ENCODE peak calls at places on chromosome 1, in eight cellular contexts. Q is GM06990, H is GM12865, D is fibroblast of lung, E is AG04450, B is astrocyte of the spinal cord, O is GM12864, I is Panc1. T is an unnamed sample.
A peak's percentile ranks its signal among the peaks of the same experiment; 100 is the strongest.

GRCh38 chr1:72366473-72366872 is 84.1 kb upstream of the NEGR1 start:
- DNase-seq in O (no peak), D (peak; percentile 64), H (peak; percentile 6), I (no peak), B (peak; percentile 61), E (no peak), Q (no peak), T (peak; percentile 77)

GRCh38 chr1:39849203-39849602 is 34.1 kb downstream of the TRIT1 start:
- DNase-seq in I (no peak), D (no peak), B (no peak), E (no peak), H (no peak), Q (no peak), O (no peak), T (no peak)

GRCh38 chr1:11434506-11434905 is 44.4 kb upstream of the DISP3 start:
- DNase-seq in D (no peak), B (no peak), Q (no peak), H (no peak), O (no peak), E (no peak), I (no peak), T (no peak)

GRCh38 chr1:18926315-18927081 is 24.1 kb upstream of the ALDH4A1 start:
- DNase-seq in I (peak; percentile 88), B (peak; percentile 93), E (peak; percentile 71), O (peak; percentile 83), D (peak; percentile 96), H (peak; percentile 94), Q (peak; percentile 80), T (peak; percentile 98)

GRCh38 chr1:109250454-109251276 is 1.3 kb downstream of the CELSR2 start:
- DNase-seq in I (no peak), Q (no peak), O (no peak), B (no peak), H (no peak), E (no peak), D (no peak), T (no peak)

GRCh38 chr1:89998306-89998705 is 3.4 kb downstream of the ZNF326 start:
- DNase-seq in O (no peak), B (no peak), I (no peak), D (peak; percentile 45), E (no peak), Q (no peak), H (no peak), T (peak; percentile 62)

GRCh38 chr1:18234790-18235242 is 127.2 kb downstream of the IGSF21 start:
- DNase-seq in I (no peak), Q (no peak), O (no peak), H (peak; percentile 51), E (no peak), D (no peak), B (no peak), T (no peak)

GRCh38 chr1:42931108-42931539 is 27.5 kb downstream of the SLC2A1 start:
- DNase-seq in I (no peak), E (no peak), B (no peak), O (no peak), Q (peak; percentile 72), D (peak; percentile 41), H (peak; percentile 88), T (no peak)

GRCh38 chr1:59292557-59292956 is 4.3 kb upstream of the FGGY start:
- DNase-seq in B (no peak), Q (peak; percentile 28), D (no peak), I (no peak), H (peak; percentile 59), O (peak; percentile 35), E (no peak), T (peak; percentile 76)

GRCh38 chr1:86169625-86170024 is 13.1 kb upstream of the COL24A1 start:
- DNase-seq in Q (no peak), I (no peak), H (no peak), E (no peak), B (peak; percentile 18), O (no peak), D (no peak), T (peak; percentile 40)

GRCh38 chr1:153260980-153261792 is 1.7 kb downstream of the LORICRIN start:
- DNase-seq in E (no peak), Q (no peak), B (peak; percentile 9), I (no peak), H (peak; percentile 12), O (no peak), D (peak; percentile 38), T (peak; percentile 4)

GRCh38 chr1:233242827-233243483 is 52.6 kb downstream of the PCNX2 start:
- DNase-seq in H (no peak), Q (no peak), I (no peak), B (no peak), E (no peak), O (no peak), D (no peak), T (no peak)
- TF ChIP-seq CTCF in H (no peak), Q (no peak), I (no peak), B (no peak), E (no peak), O (no peak), D (no peak), T (no peak)

DNA sequence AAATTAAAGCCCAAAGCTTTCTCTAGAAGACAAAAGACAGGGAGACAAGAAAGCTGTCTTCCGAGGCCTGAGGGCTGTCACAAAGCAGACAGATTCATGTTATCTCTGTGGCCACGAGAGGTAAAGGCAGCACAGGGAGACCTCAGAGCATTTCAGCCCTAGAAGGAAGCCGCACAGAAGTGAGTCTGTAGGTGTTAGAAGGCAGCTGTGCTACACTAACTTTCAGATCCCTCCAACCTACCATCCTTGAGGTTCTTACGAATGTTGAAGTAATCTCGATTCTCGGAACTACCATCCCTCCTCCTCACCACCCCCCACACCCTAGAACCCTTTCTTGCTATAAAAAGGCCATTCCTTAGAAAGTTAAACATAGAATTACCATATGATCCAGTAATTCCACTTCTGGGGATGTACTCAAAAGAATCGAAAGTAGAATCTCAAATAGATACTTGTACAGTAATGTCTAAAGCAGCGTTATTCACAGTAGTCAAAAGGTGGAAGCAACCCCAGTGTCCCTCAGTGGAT is 21.5 kb upstream of the LYST start:
- DNase-seq in I (no peak), H (peak; percentile 92), Q (peak; percentile 69), O (peak; percentile 82), E (no peak), B (no peak), D (no peak), T (no peak)
- H3K4me3 ChIP-seq in I (no peak overlapping the region), H (peak overlapping the region; percentile 32), Q (peak overlapping the region; percentile 32), O (no peak overlapping the region), E (no peak overlapping the region), B (no peak overlapping the region), D (no peak overlapping the region), T (no peak overlapping the region)

GRCh38 chr1:9181176-9181906 is 52.4 kb upstream of the GPR157 start:
- DNase-seq in H (peak; percentile 83), B (peak; percentile 66), Q (peak; percentile 78), I (no peak), D (peak; percentile 54), O (no peak), E (no peak), T (peak; percentile 86)

GRCh38 chr1:9182784-9183257 is 51.8 kb upstream of the H6PD start:
- DNase-seq in Q (peak; percentile 55), O (no peak), H (peak; percentile 54), E (no peak), I (no peak), B (no peak), D (no peak), T (peak; percentile 57)

GRCh38 chr1:9183441-9183840 is 51.1 kb upstream of the H6PD start:
- DNase-seq in H (no peak), E (no peak), B (no peak), D (no peak), I (no peak), O (no peak), Q (no peak), T (peak; percentile 38)

GRCh38 chr1:9183898-9184297 is 50.7 kb upstream of the H6PD start:
- DNase-seq in I (no peak), B (no peak), O (no peak), D (no peak), E (no peak), Q (no peak), H (no peak), T (peak; percentile 35)

GRCh38 chr1:9181990-9182783 is 52.4 kb upstream of the H6PD start:
- DNase-seq in I (no peak), E (no peak), B (peak; percentile 42), D (no peak), H (peak; percentile 81), O (no peak), Q (peak; percentile 73), T (peak; percentile 84)
- TF ChIP-seq CTCF in I (no peak), E (peak; percentile 18), B (no peak), D (no peak), H (peak; percentile 41), O (peak; percentile 32), Q (no peak), T (peak; percentile 6)

GRCh38 chr1:218266356-218266755 is 18.7 kb upstream of the RRP15 start:
- DNase-seq in O (no peak), I (no peak), E (no peak), Q (no peak), D (peak; percentile 7), H (no peak), B (no peak), T (peak; percentile 6)
- H3K4me3 ChIP-seq in O (no peak overlapping the region), I (no peak overlapping the region), E (no peak overlapping the region), Q (no peak overlapping the region), D (no peak overlapping the region), H (no peak overlapping the region), B (no peak overlapping the region), T (no peak overlapping the region)

GRCh38 chr1:239587066-239587465 is 200.7 kb downstream of the CHRM3 start:
- DNase-seq in D (no peak), H (no peak), O (no peak), E (no peak), B (no peak), I (no peak), Q (no peak), T (no peak)
- TF ChIP-seq CTCF in D (no peak), H (no peak), O (no peak), E (no peak), B (no peak), I (no peak), Q (no peak), T (no peak)

DNA sequence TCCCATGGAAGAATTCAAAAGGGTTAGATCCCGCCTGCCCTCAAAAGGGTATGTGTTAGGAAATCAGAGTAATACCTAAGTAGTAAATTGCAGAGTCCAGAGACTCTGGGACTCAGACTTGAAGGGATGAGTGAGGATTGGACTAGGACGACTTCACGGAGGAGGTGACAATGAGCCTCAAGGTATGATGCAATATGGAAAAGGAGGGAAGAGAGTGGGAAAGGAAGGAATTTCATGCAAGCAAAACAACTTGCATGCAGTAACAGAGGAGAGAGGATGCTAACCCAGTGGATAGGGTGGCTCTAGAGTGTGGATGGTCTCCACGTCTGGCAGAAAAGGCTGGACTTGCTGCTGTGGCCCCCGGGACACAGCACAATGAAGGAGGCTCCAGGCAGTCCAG is 4.8 kb downstream of the CAPN2 start:
- DNase-seq in I (no peak), D (no peak), B (no peak), Q (no peak), O (no peak), E (no peak), H (no peak), T (no peak)
- H3K4me3 ChIP-seq in I (no peak overlapping the region), D (no peak overlapping the region), B (no peak overlapping the region), Q (peak overlapping the region; percentile 15), O (no peak overlapping the region), E (no peak overlapping the region), H (no peak overlapping the region), T (no peak overlapping the region)